ENCODE peak calls at places on chromosomes 7 and 10, in ten cellular contexts. One of them, this sample, is unnamed.

GRCh38 chr7:32275216-32275979 is 205.2 kb upstream of the PDE1C start:
- DNase-seq in hepatic stellate cell: no peak
- DNase-seq in activated CD4-positive, alpha-beta T cell treated with anti-CD3 and anti-CD28 coated beads for 36 hours: peak
- DNase-seq in AG08395: no peak
- DNase-seq in GM10248: no peak
- DNase-seq in AG20443: no peak
- DNase-seq in NCI-H2029: no peak
- DNase-seq in Karpas-422: no peak
- DNase-seq in activated CD8-positive, alpha-beta memory T cell treated with anti-CD3 and anti-CD28 coated beads for 1 hour: no peak
- DNase-seq in RKO: no peak
- DNase-seq in this sample: no peak

GRCh38 chr7:20030915-20031362 is 186.2 kb downstream of the MACC1 start:
- DNase-seq in hepatic stellate cell: no peak
- DNase-seq in activated CD4-positive, alpha-beta T cell treated with anti-CD3 and anti-CD28 coated beads for 36 hours: no peak
- DNase-seq in AG08395: peak
- DNase-seq in GM10248: no peak
- DNase-seq in AG20443: no peak
- DNase-seq in NCI-H2029: no peak
- DNase-seq in Karpas-422: peak
- DNase-seq in activated CD8-positive, alpha-beta memory T cell treated with anti-CD3 and anti-CD28 coated beads for 1 hour: no peak
- DNase-seq in RKO: no peak
- DNase-seq in this sample: no peak

GRCh38 chr10:7135188-7135587 is 275.6 kb downstream of the SFMBT2 start:
- DNase-seq in hepatic stellate cell: no peak
- DNase-seq in activated CD4-positive, alpha-beta T cell treated with anti-CD3 and anti-CD28 coated beads for 36 hours: no peak
- DNase-seq in AG08395: no peak
- DNase-seq in GM10248: no peak
- DNase-seq in AG20443: no peak
- DNase-seq in NCI-H2029: no peak
- DNase-seq in Karpas-422: no peak
- DNase-seq in activated CD8-positive, alpha-beta memory T cell treated with anti-CD3 and anti-CD28 coated beads for 1 hour: no peak
- DNase-seq in RKO: no peak
- DNase-seq in this sample: no peak

GRCh38 chr7:16933296-16934248 is 51.8 kb upstream of the AGR3 start:
- DNase-seq in hepatic stellate cell: no peak
- DNase-seq in activated CD4-positive, alpha-beta T cell treated with anti-CD3 and anti-CD28 coated beads for 36 hours: peak
- DNase-seq in AG08395: no peak
- DNase-seq in GM10248: no peak
- DNase-seq in AG20443: no peak
- DNase-seq in NCI-H2029: peak
- DNase-seq in Karpas-422: no peak
- DNase-seq in activated CD8-positive, alpha-beta memory T cell treated with anti-CD3 and anti-CD28 coated beads for 1 hour: no peak
- DNase-seq in RKO: no peak
- DNase-seq in this sample: no peak

GRCh38 chr10:91758303-91759146 is 39.7 kb upstream of the TNKS2 start:
- DNase-seq in hepatic stellate cell: peak
- DNase-seq in activated CD4-positive, alpha-beta T cell treated with anti-CD3 and anti-CD28 coated beads for 36 hours: no peak
- DNase-seq in AG08395: peak
- DNase-seq in GM10248: peak
- DNase-seq in AG20443: peak
- DNase-seq in NCI-H2029: peak
- DNase-seq in Karpas-422: peak
- DNase-seq in activated CD8-positive, alpha-beta memory T cell treated with anti-CD3 and anti-CD28 coated beads for 1 hour: no peak
- DNase-seq in RKO: peak
- DNase-seq in this sample: peak

GRCh38 chr7:85184599-85185354 is 2.1 kb downstream of the SEMA3D start:
- DNase-seq in hepatic stellate cell: peak
- DNase-seq in activated CD4-positive, alpha-beta T cell treated with anti-CD3 and anti-CD28 coated beads for 36 hours: no peak
- DNase-seq in AG08395: peak
- DNase-seq in GM10248: peak
- DNase-seq in AG20443: peak
- DNase-seq in NCI-H2029: no peak
- DNase-seq in Karpas-422: no peak
- DNase-seq in activated CD8-positive, alpha-beta memory T cell treated with anti-CD3 and anti-CD28 coated beads for 1 hour: no peak
- DNase-seq in RKO: no peak
- DNase-seq in this sample: no peak

GRCh38 chr10:14414901-14415300 is 84.2 kb upstream of the FRMD4A start:
- DNase-seq in hepatic stellate cell: peak
- DNase-seq in activated CD4-positive, alpha-beta T cell treated with anti-CD3 and anti-CD28 coated beads for 36 hours: no peak
- DNase-seq in AG08395: peak
- DNase-seq in GM10248: no peak
- DNase-seq in AG20443: peak
- DNase-seq in NCI-H2029: no peak
- DNase-seq in Karpas-422: no peak
- DNase-seq in activated CD8-positive, alpha-beta memory T cell treated with anti-CD3 and anti-CD28 coated beads for 1 hour: no peak
- DNase-seq in RKO: no peak
- DNase-seq in this sample: no peak

GRCh38 chr10:114206902-114207301 is 27.7 kb downstream of the TDRD1 start:
- DNase-seq in hepatic stellate cell: no peak
- DNase-seq in activated CD4-positive, alpha-beta T cell treated with anti-CD3 and anti-CD28 coated beads for 36 hours: no peak
- DNase-seq in AG08395: no peak
- DNase-seq in GM10248: no peak
- DNase-seq in AG20443: no peak
- DNase-seq in NCI-H2029: no peak
- DNase-seq in Karpas-422: no peak
- DNase-seq in activated CD8-positive, alpha-beta memory T cell treated with anti-CD3 and anti-CD28 coated beads for 1 hour: no peak
- DNase-seq in RKO: no peak
- DNase-seq in this sample: no peak

GRCh38 chr7:134755422-134756022 is 23.9 kb upstream of the CALD1 start:
- DNase-seq in hepatic stellate cell: peak
- DNase-seq in activated CD4-positive, alpha-beta T cell treated with anti-CD3 and anti-CD28 coated beads for 36 hours: peak
- DNase-seq in AG08395: peak
- DNase-seq in GM10248: no peak
- DNase-seq in AG20443: peak
- DNase-seq in NCI-H2029: no peak
- DNase-seq in Karpas-422: no peak
- DNase-seq in activated CD8-positive, alpha-beta memory T cell treated with anti-CD3 and anti-CD28 coated beads for 1 hour: peak
- DNase-seq in RKO: no peak
- DNase-seq in this sample: peak

GRCh38 chr10:102312683-102313082 is 67.4 kb downstream of the GBF1 start:
- DNase-seq in hepatic stellate cell: no peak
- DNase-seq in activated CD4-positive, alpha-beta T cell treated with anti-CD3 and anti-CD28 coated beads for 36 hours: peak
- DNase-seq in AG08395: peak
- DNase-seq in GM10248: no peak
- DNase-seq in AG20443: peak
- DNase-seq in NCI-H2029: no peak
- DNase-seq in Karpas-422: no peak
- DNase-seq in activated CD8-positive, alpha-beta memory T cell treated with anti-CD3 and anti-CD28 coated beads for 1 hour: no peak
- DNase-seq in RKO: no peak
- DNase-seq in this sample: peak

GRCh38 chr7:98483276-98483963 is 82.5 kb upstream of the BAIAP2L1 start:
- DNase-seq in hepatic stellate cell: no peak
- DNase-seq in activated CD4-positive, alpha-beta T cell treated with anti-CD3 and anti-CD28 coated beads for 36 hours: no peak
- DNase-seq in AG08395: no peak
- DNase-seq in GM10248: no peak
- DNase-seq in AG20443: no peak
- DNase-seq in NCI-H2029: no peak
- DNase-seq in Karpas-422: peak
- DNase-seq in activated CD8-positive, alpha-beta memory T cell treated with anti-CD3 and anti-CD28 coated beads for 1 hour: no peak
- DNase-seq in RKO: no peak
- DNase-seq in this sample: no peak

GRCh38 chr7:100673942-100674431 is 447 bp downstream of the GNB2 start:
- DNase-seq in hepatic stellate cell: no peak
- DNase-seq in activated CD4-positive, alpha-beta T cell treated with anti-CD3 and anti-CD28 coated beads for 36 hours: peak
- DNase-seq in AG08395: no peak
- DNase-seq in GM10248: no peak
- DNase-seq in AG20443: peak
- DNase-seq in NCI-H2029: no peak
- DNase-seq in Karpas-422: peak
- DNase-seq in activated CD8-positive, alpha-beta memory T cell treated with anti-CD3 and anti-CD28 coated beads for 1 hour: peak
- DNase-seq in RKO: peak
- DNase-seq in this sample: peak

GRCh38 chr7:105136221-105136620 is 122.2 kb downstream of the KMT2E start:
- DNase-seq in hepatic stellate cell: peak
- DNase-seq in activated CD4-positive, alpha-beta T cell treated with anti-CD3 and anti-CD28 coated beads for 36 hours: no peak
- DNase-seq in AG08395: peak
- DNase-seq in GM10248: no peak
- DNase-seq in AG20443: peak
- DNase-seq in NCI-H2029: no peak
- DNase-seq in Karpas-422: no peak
- DNase-seq in activated CD8-positive, alpha-beta memory T cell treated with anti-CD3 and anti-CD28 coated beads for 1 hour: no peak
- DNase-seq in RKO: peak
- DNase-seq in this sample: peak

GRCh38 chr10:24034571-24034970 is 174.4 kb upstream of the KIAA1217 start:
- DNase-seq in hepatic stellate cell: no peak
- DNase-seq in activated CD4-positive, alpha-beta T cell treated with anti-CD3 and anti-CD28 coated beads for 36 hours: no peak
- DNase-seq in AG08395: no peak
- DNase-seq in GM10248: no peak
- DNase-seq in AG20443: no peak
- DNase-seq in NCI-H2029: no peak
- DNase-seq in Karpas-422: no peak
- DNase-seq in activated CD8-positive, alpha-beta memory T cell treated with anti-CD3 and anti-CD28 coated beads for 1 hour: no peak
- DNase-seq in RKO: no peak
- DNase-seq in this sample: no peak

GRCh38 chr10:44807451-44807850 is 103.7 kb upstream of the TMEM72 start:
- DNase-seq in hepatic stellate cell: no peak
- DNase-seq in activated CD4-positive, alpha-beta T cell treated with anti-CD3 and anti-CD28 coated beads for 36 hours: no peak
- DNase-seq in AG08395: no peak
- DNase-seq in GM10248: no peak
- DNase-seq in AG20443: no peak
- DNase-seq in NCI-H2029: no peak
- DNase-seq in Karpas-422: no peak
- DNase-seq in activated CD8-positive, alpha-beta memory T cell treated with anti-CD3 and anti-CD28 coated beads for 1 hour: no peak
- DNase-seq in RKO: no peak
- DNase-seq in this sample: no peak

GRCh38 chr7:45347804-45348203 is 190.2 kb downstream of the RAMP3 start:
- DNase-seq in hepatic stellate cell: peak
- DNase-seq in activated CD4-positive, alpha-beta T cell treated with anti-CD3 and anti-CD28 coated beads for 36 hours: no peak
- DNase-seq in AG08395: peak
- DNase-seq in GM10248: no peak
- DNase-seq in AG20443: peak
- DNase-seq in NCI-H2029: peak
- DNase-seq in Karpas-422: no peak
- DNase-seq in activated CD8-positive, alpha-beta memory T cell treated with anti-CD3 and anti-CD28 coated beads for 1 hour: no peak
- DNase-seq in RKO: no peak
- DNase-seq in this sample: no peak

This sample was measured in ACHN.